ENCODE peak calls at places on chromosomes 11 and 22, in five cellular contexts. X, A, I, K and S are unnamed samples.
A peak's percentile ranks its signal among the peaks of the same experiment; 100 is the strongest.

GRCh38 chr22:36350751-36351594 is 36.8 kb downstream of the MYH9 start:
- DNase-seq in X (no peak), A (no peak), I (peak; percentile 69), K (no peak), S (no peak)

GRCh38 chr11:61335355-61335710 is 2.3 kb downstream of the TKFC start:
- DNase-seq in X (no peak), A (no peak), I (no peak), K (no peak), S (no peak)

GRCh38 chr22:35349704-35350538 is 31.0 kb upstream of the HMOX1 start:
- DNase-seq in X (no peak), A (no peak), I (no peak), K (no peak), S (peak; percentile 47)

GRCh38 chr11:94731921-94732601 is 36.1 kb upstream of the AMOTL1 start:
- DNase-seq in X (no peak), A (no peak), I (peak; percentile 91), K (no peak), S (no peak)

GRCh38 chr11:30445056-30445455 is 122.2 kb downstream of the ARL14EP start:
- DNase-seq in X (no peak), A (no peak), I (no peak), K (no peak), S (no peak)

GRCh38 chr11:41497974-41498373 is 38.5 kb upstream of the LRRC4C start:
- DNase-seq in X (no peak), A (no peak), I (peak; percentile 44), K (no peak), S (no peak)

GRCh38 chr11:107598225-107599139 is 7.5 kb downstream of the ELMOD1 start:
- DNase-seq in X (no peak), A (no peak), I (peak; percentile 26), K (no peak), S (no peak)

GRCh38 chr11:70913715-70914231 is 338.6 kb downstream of the SHANK2 start:
- DNase-seq in X (no peak), A (peak; percentile 96), I (no peak), K (no peak), S (peak; percentile 100)

GRCh38 chr22:46752286-46752685 is 10.2 kb upstream of the TBC1D22A start:
- DNase-seq in X (no peak), A (no peak), I (no peak), K (no peak), S (no peak)

GRCh38 chr11:77299528-77299993 is 1.9 kb downstream of the GDPD4 start:
- DNase-seq in X (peak; percentile 93), A (peak; percentile 52), I (peak; percentile 60), K (no peak), S (no peak)

GRCh38 chr22:38236786-38237185 is 35.0 kb downstream of the MAFF start:
- DNase-seq in X (no peak), A (no peak), I (no peak), K (no peak), S (no peak)

GRCh38 chr22:17831527-17832251 is 57.4 kb upstream of the BID start:
- DNase-seq in X (no peak), A (no peak), I (no peak), K (no peak), S (no peak)

GRCh38 chr11:134124660-134125451 is 56.0 kb downstream of the JAM3 start:
- DNase-seq in X (no peak), A (peak; percentile 11), I (peak; percentile 76), K (peak; percentile 8), S (no peak)

GRCh38 chr11:69101100-69101791 is 52.5 kb downstream of the TPCN2 start:
- DNase-seq in X (peak; percentile 71), A (peak; percentile 94), I (peak; percentile 69), K (peak; percentile 54), S (peak; percentile 85)

GRCh38 chr11:18285841-18286240 is 19.8 kb downstream of the SAA1 start:
- DNase-seq in X (no peak), A (no peak), I (no peak), K (no peak), S (no peak)

GRCh38 chr11:2301631-2302272 is at the start of the genes C11orf21 and TSPAN32:
- DNase-seq in X (no peak), A (no peak), I (no peak), K (peak; percentile 84), S (no peak)

GRCh38 chr22:46067159-46068111 is 82.9 kb upstream of the PPARA start:
- DNase-seq in X (no peak), A (no peak), I (peak; percentile 63), K (no peak), S (no peak)

GRCh38 chr11:11396290-11397042 is 43.4 kb upstream of the CSNK2A3 start:
- DNase-seq in X (no peak), A (no peak), I (peak; percentile 90), K (no peak), S (no peak)

GRCh38 chr22:48217596-48217995 is 1455.1 kb downstream of the TBC1D22A start:
- DNase-seq in X (no peak), A (no peak), I (no peak), K (no peak), S (no peak)

GRCh38 chr11:27909386-27909785 is 198.6 kb downstream of the KIF18A start:
- DNase-seq in X (no peak), A (no peak), I (no peak), K (no peak), S (no peak)